ENCODE peak calls at places on chromosomes 16 and 17, in ten cellular contexts. W is right lobe of liver; Y is ovary; A is A549; N is tibial nerve; X is CD4-positive, CD25-positive, alpha-beta regulatory T cell; R is body of pancreas; T is cardiac muscle cell; F is uterus; B is aorta. I is an unnamed sample. For H3K4me1, the result is how much of the 10 kb centered on the place peaks cover.

GRCh38 chr17:75048396-75048933 is 1.4 kb downstream of the KCTD2 start:
- DNase-seq in F (no peak), W (no peak), X (no peak), N (no peak), R (peak), T (peak), Y (peak), B (no peak), A (no peak), I (no peak)

GRCh38 chr17:16568541-16569357 is at the start of gene ZNF287:
- DNase-seq in N (peak), W (peak), X (peak), T (peak), R (peak), A (peak), F (peak), B (peak), Y (peak), I (peak)

GRCh38 chr16:66961065-66961744 is at the start of gene CES3:
- DNase-seq in F (no peak), B (no peak), N (no peak), A (peak), X (peak), R (peak), T (peak), W (peak), Y (peak), I (peak)

GRCh38 chr17:72900542-72900941 is 191.9 kb downstream of the SLC39A11 start:
- DNase-seq in R (no peak), X (no peak), A (no peak), T (no peak), Y (no peak), W (no peak), F (no peak), B (no peak), N (no peak), I (no peak)

GRCh38 chr16:85765767-85766166 is 14.9 kb upstream of the C16orf74 start:
- DNase-seq in R (no peak), X (no peak), A (no peak), Y (no peak), B (no peak), W (no peak), T (no peak), N (no peak), F (no peak), I (no peak)

GRCh38 chr17:81870155-81870977 is 771 bp downstream of the ARHGDIA start:
- DNase-seq in X (peak), W (peak), Y (peak), R (peak), F (peak), T (peak), N (no peak), A (no peak), B (peak), I (peak)

GRCh38 chr16:56041556-56042140 is 149.6 kb upstream of the GNAO1 start:
- DNase-seq in R (peak), B (no peak), A (peak), N (no peak), Y (no peak), W (peak), X (peak), F (no peak), T (no peak), I (no peak)

GRCh38 chr17:76515291-76515949 is 14.2 kb upstream of the RHBDF2 start:
- DNase-seq in N (peak), T (peak), A (no peak), F (peak), Y (no peak), W (no peak), B (peak), R (peak), X (peak), I (peak)

GRCh38 chr16:74726736-74727135 is 26.1 kb upstream of the MLKL start:
- DNase-seq in A (no peak), W (no peak), X (peak), T (no peak), N (no peak), F (no peak), R (no peak), B (no peak), Y (no peak), I (no peak)

GRCh38 chr16:88323041-88323440 is 59.7 kb upstream of the ZNF469 start:
- DNase-seq in N (no peak), W (no peak), F (no peak), X (no peak), T (no peak), R (no peak), B (peak), A (no peak), Y (no peak), I (no peak)

GRCh38 chr17:61669522-61669921 is 78.5 kb upstream of the NACA2 start:
- DNase-seq in N (no peak), F (no peak), B (no peak), R (no peak), Y (no peak), W (no peak), T (no peak), X (no peak), A (no peak), I (no peak)

GRCh38 chr17:56806949-56807348 is 26.8 kb downstream of the C17orf67 start:
- DNase-seq in A (no peak), F (no peak), X (no peak), T (no peak), B (no peak), N (no peak), W (no peak), Y (no peak), R (no peak), I (no peak)

GRCh38 chr16:798666-799065 is 1.9 kb downstream of the GNG13 start:
- DNase-seq in X (no peak), R (no peak), B (no peak), F (no peak), W (no peak), N (no peak), Y (no peak), A (no peak), T (no peak), I (no peak)

GRCh38 chr17:38341035-38341721 is 2.6 kb downstream of the GPR179 start:
- DNase-seq in W (peak), N (peak), T (peak), F (no peak), X (no peak), Y (peak), B (peak), R (peak), A (no peak), I (no peak)

GRCh38 chr16:11087691-11088431 is 143.5 kb downstream of the CLEC16A start:
- DNase-seq in F (no peak), Y (no peak), N (no peak), X (peak), A (no peak), W (no peak), B (no peak), T (no peak), R (no peak), I (no peak)

GRCh38 chr17:6491071-6491700 is 46.9 kb downstream of the PIMREG start:
- DNase-seq in W (no peak), F (no peak), X (no peak), R (no peak), N (no peak), Y (peak), B (peak), A (no peak), T (no peak), I (no peak)

GRCh38 chr16:67963325-67964321 is 4.8 kb downstream of the SLC12A4 start:
- DNase-seq in T (no peak), R (peak), F (peak), Y (no peak), W (no peak), B (peak), N (no peak), X (no peak), A (no peak), I (no peak)

GRCh38 chr16:10383626-10384025 is 2.2 kb upstream of the ATF7IP2 start:
- DNase-seq in B (no peak), T (peak), W (no peak), R (no peak), Y (no peak), X (no peak), A (no peak), F (no peak), N (no peak), I (no peak)

GRCh38 chr17:31842416-31843381 is 16.3 kb downstream of the COPRS start:
- DNase-seq in B (peak), A (peak), T (peak), F (peak), Y (peak), X (peak), W (peak), N (peak), R (peak), I (peak)

GRCh38 chr16:54282923-54283734 is 3.5 kb downstream of the IRX3 start:
- DNase-seq in W (no peak), T (no peak), B (no peak), F (no peak), A (no peak), R (no peak), X (no peak), Y (no peak), N (no peak), I (no peak)

GRCh38 chr17:28812980-28813377 is 29.6 kb downstream of the FAM222B start:
- DNase-seq in F (no peak), R (no peak), W (no peak), B (no peak), T (no peak), X (no peak), A (no peak), Y (no peak), N (no peak), I (no peak)

GRCh38 chr17:28807925-28808641 is 34.5 kb downstream of the FAM222B start:
- DNase-seq in A (peak), N (no peak), W (no peak), B (no peak), R (peak), X (no peak), T (peak), F (no peak), Y (no peak), I (no peak)

GRCh38 chr17:28811594-28812135 is 30.9 kb downstream of the FAM222B start:
- DNase-seq in X (peak), W (no peak), T (peak), B (no peak), N (no peak), Y (no peak), A (peak), R (no peak), F (no peak), I (no peak)

GRCh38 chr17:28812136-28812979 is 30.2 kb downstream of the FAM222B start:
- DNase-seq in T (peak), B (peak), N (peak), X (peak), Y (peak), A (peak), W (peak), R (peak), F (peak), I (peak)

DNA sequence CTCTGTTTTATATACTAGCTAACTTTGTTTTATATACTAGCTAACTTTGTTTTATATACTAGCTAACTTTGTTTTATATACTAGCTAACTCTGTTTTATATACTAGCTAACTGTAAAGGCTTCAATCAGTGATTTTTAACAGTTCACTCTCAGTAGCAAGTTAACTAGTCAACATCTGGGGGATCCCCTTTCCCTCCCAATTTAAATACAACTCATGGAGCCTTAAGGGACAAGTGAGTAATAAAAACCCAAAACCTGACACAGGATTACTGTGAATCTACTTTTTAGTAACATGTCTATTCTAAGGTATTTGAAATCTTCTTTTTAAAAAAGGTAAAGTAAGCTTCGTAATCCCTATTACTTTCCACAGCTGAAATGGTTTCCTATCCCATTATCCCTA is 32.2 kb downstream of the FAM222B start:
- DNase-seq in R (no peak), A (no peak), N (no peak), X (peak), F (no peak), Y (no peak), B (no peak), W (no peak), T (no peak), I (no peak)
- H3K4me3 ChIP-seq in R (no peak), A (no peak), N (no peak), X (peak), F (no peak), Y (no peak), B (no peak), W (no peak), T (no peak), I (no peak)

GRCh38 chr17:17832040-17832363 is 4.8 kb downstream of the SREBF1 start:
- DNase-seq in A (no peak), F (no peak), B (no peak), W (no peak), R (no peak), X (no peak), T (no peak), Y (no peak), N (no peak), I (no peak)

GRCh38 chr17:17830269-17830567 is 6.6 kb downstream of the SREBF1 start:
- DNase-seq in X (no peak), W (no peak), Y (no peak), F (no peak), N (no peak), B (no peak), T (no peak), R (no peak), A (no peak), I (no peak)

GRCh38 chr17:17831208-17832039 is 5.4 kb downstream of the SREBF1 start:
- DNase-seq in Y (peak), W (no peak), T (no peak), R (no peak), B (no peak), F (peak), X (no peak), A (no peak), N (no peak), I (no peak)

GRCh38 chr17:17827826-17828621 is 8.8 kb downstream of the SREBF1 start:
- DNase-seq in F (no peak), Y (no peak), B (no peak), T (no peak), W (no peak), N (no peak), A (no peak), X (no peak), R (no peak), I (no peak)

DNA sequence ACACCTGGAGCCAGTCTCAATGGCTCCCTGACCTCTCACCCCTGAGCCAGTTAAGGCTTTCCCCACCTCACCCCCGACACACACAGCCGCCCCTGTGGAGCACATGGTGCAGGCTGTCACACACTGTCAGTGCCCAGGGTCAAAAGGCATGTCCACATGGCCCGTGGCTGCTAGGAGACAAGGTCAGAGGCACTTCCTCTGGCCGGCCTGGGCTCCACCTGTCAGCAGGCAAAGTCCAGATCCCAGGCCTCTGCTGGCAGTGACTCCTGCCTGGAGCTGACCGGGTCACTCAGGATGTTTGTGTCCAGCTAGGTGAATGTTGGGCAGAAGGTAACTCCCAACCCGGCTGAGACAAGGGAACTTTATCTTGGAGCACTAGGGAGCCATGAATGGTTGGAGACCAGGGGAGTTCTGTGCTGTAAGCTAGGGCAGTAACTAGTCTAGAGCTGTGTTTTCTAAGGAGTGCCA is 6.0 kb downstream of the SREBF1 start:
- DNase-seq in T (no peak), R (peak), A (no peak), B (no peak), Y (no peak), N (no peak), F (no peak), X (no peak), W (peak), I (no peak)
- H3K27ac ChIP-seq in T (peak), R (peak), A (peak), B (no peak), Y (peak), N (peak), F (peak), X (no peak), W (peak), I (no peak)

GRCh38 chr16:19137201-19137601 is 23.4 kb downstream of the ITPRIPL2 start:
- DNase-seq in R (no peak), B (no peak), Y (no peak), X (no peak), N (no peak), A (no peak), W (no peak), T (no peak), F (no peak), I (no peak)

GRCh38 chr16:19135896-19136438 is 22.2 kb downstream of the ITPRIPL2 start:
- DNase-seq in N (no peak), Y (no peak), R (no peak), F (no peak), A (peak), B (no peak), X (no peak), W (no peak), T (no peak), I (no peak)

GRCh38 chr16:19136549-19137196 is 22.9 kb downstream of the ITPRIPL2 start:
- DNase-seq in W (no peak), T (no peak), F (no peak), B (no peak), Y (no peak), X (no peak), R (no peak), A (no peak), N (no peak), I (no peak)

GRCh38 chr16:19133600-19133999 is 19.8 kb downstream of the ITPRIPL2 start:
- DNase-seq in Y (no peak), N (no peak), T (no peak), W (no peak), X (no peak), B (no peak), A (no peak), R (no peak), F (no peak), I (no peak)

GRCh38 chr16:19135201-19135838 is 21.6 kb downstream of the ITPRIPL2 start:
- DNase-seq in A (no peak), W (no peak), N (no peak), T (no peak), R (no peak), Y (no peak), B (no peak), X (no peak), F (no peak), I (no peak)
- H3K4me1 ChIP-seq in A (half or more), W (under half), N (under half), T (under half), R (under half), Y (under half), B (under half), X (under half), F (under half), I (under half)

GRCh38 chr17:3799181-3799627 is 1.8 kb downstream of the ITGAE start:
- DNase-seq in F (no peak), N (no peak), A (no peak), W (no peak), B (peak), Y (no peak), T (no peak), R (no peak), X (no peak), I (no peak)

GRCh38 chr17:3796110-3796821 is 4.7 kb downstream of the ITGAE start:
- DNase-seq in R (no peak), T (no peak), N (no peak), X (peak), A (no peak), B (peak), W (no peak), Y (no peak), F (no peak), I (peak)

GRCh38 chr17:3800362-3801042 is 486 bp downstream of the ITGAE start:
- DNase-seq in X (no peak), R (no peak), W (no peak), A (no peak), T (no peak), N (no peak), F (no peak), Y (no peak), B (peak), I (no peak)

GRCh38 chr17:3796822-3797170 is 4.2 kb downstream of the ITGAE start:
- DNase-seq in N (no peak), B (peak), X (no peak), Y (no peak), F (no peak), W (no peak), R (no peak), A (no peak), T (no peak), I (no peak)

GRCh38 chr17:3798273-3799180 is 2.5 kb downstream of the ITGAE start:
- DNase-seq in T (peak), F (no peak), Y (peak), B (peak), X (no peak), N (no peak), A (no peak), R (no peak), W (peak), I (no peak)
- H3K4me3 ChIP-seq in T (no peak), F (no peak), Y (no peak), B (no peak), X (no peak), N (no peak), A (no peak), R (no peak), W (no peak), I (no peak)

GRCh38 chr17:30458371-30458770 is 18.8 kb upstream of the GOSR1 start:
- DNase-seq in A (no peak), T (no peak), B (no peak), Y (no peak), W (no peak), N (no peak), F (no peak), X (no peak), R (no peak), I (no peak)
- H3K27ac ChIP-seq in A (no peak), T (no peak), B (no peak), Y (no peak), W (no peak), N (no peak), F (no peak), X (no peak), R (no peak), I (no peak)